ENCODE peak calls at places on chromosomes 5 and 9, in six cellular contexts. One of them, this sample, is unnamed.

GRCh38 chr5:123511290-123511647 is 708 bp upstream of the CSNK1G3 start:
- ATAC-seq in upper lobe of left lung: no peak
- ATAC-seq in HCT116: no peak
- ATAC-seq in K562: no peak
- ATAC-seq in GM12878: no peak
- ATAC-seq in HepG2: peak; percentile 4
- ATAC-seq in this sample: no peak

GRCh38 chr5:14153932-14154646 is 10.9 kb downstream of the TRIO start:
- ATAC-seq in HCT116: no peak
- ATAC-seq in upper lobe of left lung: peak; percentile 81
- ATAC-seq in GM12878: peak; percentile 59
- ATAC-seq in K562: no peak
- ATAC-seq in HepG2: no peak
- ATAC-seq in this sample: peak; percentile 89

GRCh38 chr5:80369521-80369920 is 38.3 kb upstream of the ZFYVE16 start:
- ATAC-seq in upper lobe of left lung: no peak
- ATAC-seq in HCT116: no peak
- ATAC-seq in K562: no peak
- ATAC-seq in GM12878: no peak
- ATAC-seq in HepG2: no peak
- ATAC-seq in this sample: no peak

GRCh38 chr9:72946821-72947220 is 6.0 kb downstream of the ALDH1A1 start:
- ATAC-seq in K562: no peak
- ATAC-seq in HepG2: no peak
- ATAC-seq in HCT116: no peak
- ATAC-seq in upper lobe of left lung: no peak
- ATAC-seq in GM12878: no peak
- ATAC-seq in this sample: no peak

GRCh38 chr5:170603578-170604565 is 100.1 kb downstream of the KCNIP1 start:
- ATAC-seq in upper lobe of left lung: no peak
- ATAC-seq in HCT116: peak; percentile 99
- ATAC-seq in K562: peak; percentile 99
- ATAC-seq in GM12878: peak; percentile 87
- ATAC-seq in HepG2: peak; percentile 91
- ATAC-seq in this sample: peak; percentile 68

GRCh38 chr5:4053111-4053510 is 457.5 kb downstream of the IRX1 start:
- ATAC-seq in HepG2: no peak
- ATAC-seq in K562: no peak
- ATAC-seq in upper lobe of left lung: no peak
- ATAC-seq in GM12878: no peak
- ATAC-seq in HCT116: no peak
- ATAC-seq in this sample: no peak

GRCh38 chr5:1524481-1524798 is 680 bp upstream of the LPCAT1 start:
- ATAC-seq in upper lobe of left lung: no peak
- ATAC-seq in GM12878: peak; percentile 3
- ATAC-seq in HepG2: peak; percentile 7
- ATAC-seq in K562: peak; percentile 11
- ATAC-seq in HCT116: no peak
- ATAC-seq in this sample: peak; percentile 1

GRCh38 chr9:2260401-2261306 is 245.5 kb downstream of the SMARCA2 start:
- ATAC-seq in K562: no peak
- ATAC-seq in HepG2: no peak
- ATAC-seq in HCT116: peak; percentile 87
- ATAC-seq in GM12878: no peak
- ATAC-seq in upper lobe of left lung: no peak
- ATAC-seq in this sample: no peak

GRCh38 chr9:90724880-90725279 is 76.7 kb upstream of the SYK start:
- ATAC-seq in K562: no peak
- ATAC-seq in upper lobe of left lung: no peak
- ATAC-seq in GM12878: no peak
- ATAC-seq in HCT116: no peak
- ATAC-seq in HepG2: no peak
- ATAC-seq in this sample: no peak

GRCh38 chr5:87268126-87268969 is 665 bp downstream of the RASA1 start:
- ATAC-seq in upper lobe of left lung: peak; percentile 87
- ATAC-seq in HCT116: peak; percentile 60
- ATAC-seq in GM12878: peak; percentile 78
- ATAC-seq in K562: peak; percentile 82
- ATAC-seq in HepG2: peak; percentile 84
- ATAC-seq in this sample: peak; percentile 72
- TF ChIP-seq POLR2A in upper lobe of left lung: peak; percentile 5
- TF ChIP-seq POLR2A in HCT116: no peak
- TF ChIP-seq POLR2A in GM12878: peak; percentile 82
- TF ChIP-seq POLR2A in K562: no peak
- TF ChIP-seq POLR2A in HepG2: no peak
- TF ChIP-seq POLR2A in this sample: peak; percentile 4

GRCh38 chr9:70080481-70081119 is 37.0 kb downstream of the MAMDC2 start:
- ATAC-seq in HCT116: no peak
- ATAC-seq in upper lobe of left lung: peak; percentile 65
- ATAC-seq in K562: no peak
- ATAC-seq in HepG2: peak; percentile 74
- ATAC-seq in GM12878: no peak
- ATAC-seq in this sample: peak; percentile 66
- TF ChIP-seq POLR2AphosphoS5 in HCT116: no peak
- TF ChIP-seq POLR2AphosphoS5 in upper lobe of left lung: peak; percentile 42
- TF ChIP-seq POLR2AphosphoS5 in K562: no peak
- TF ChIP-seq POLR2AphosphoS5 in HepG2: no peak
- TF ChIP-seq POLR2AphosphoS5 in GM12878: no peak
- TF ChIP-seq POLR2AphosphoS5 in this sample: peak; percentile 23

DNA sequence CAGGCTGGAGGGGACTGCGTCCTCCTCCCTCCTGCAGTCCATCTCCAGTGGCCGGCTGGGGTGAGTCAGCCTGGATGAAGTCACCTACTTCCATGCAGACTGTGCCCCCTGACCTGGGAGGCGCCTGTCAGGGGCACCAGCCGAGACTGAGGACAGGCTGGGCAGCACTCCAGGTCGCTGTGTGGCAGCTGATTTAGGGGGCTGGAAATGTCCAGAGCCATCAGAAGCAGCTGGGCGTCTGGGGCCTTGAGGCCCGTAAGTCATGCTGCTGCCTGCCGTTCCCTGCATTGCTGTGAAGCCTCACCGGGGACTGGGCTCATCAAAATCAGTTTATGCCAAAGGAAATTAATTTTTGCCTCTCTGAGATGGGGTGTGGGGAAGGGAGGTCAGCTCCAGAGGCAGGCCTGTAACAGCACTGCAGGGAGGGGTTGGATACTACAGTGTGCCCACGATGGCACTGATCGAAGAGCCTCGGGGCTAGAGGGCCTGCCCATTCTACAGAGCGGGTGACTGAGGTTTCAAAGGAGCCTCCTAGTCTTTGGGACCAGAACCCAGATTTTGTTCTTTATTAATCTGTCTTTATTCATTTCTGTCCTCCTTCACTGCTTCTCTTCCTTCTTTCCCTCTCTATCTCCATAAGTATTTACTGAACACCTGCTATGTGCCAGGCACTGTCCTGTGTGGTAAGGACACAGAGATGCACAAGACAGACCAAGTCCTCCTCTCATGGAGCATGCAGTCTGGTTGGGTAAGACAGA is 70.4 kb upstream of the PSD2 start:
- ATAC-seq in HCT116: peak; percentile 84
- ATAC-seq in K562: peak; percentile 70
- ATAC-seq in GM12878: no peak
- ATAC-seq in upper lobe of left lung: peak; percentile 82
- ATAC-seq in HepG2: peak; percentile 97
- ATAC-seq in this sample: peak; percentile 88
- H3K27ac ChIP-seq in HCT116: no peak overlapping the region
- H3K27ac ChIP-seq in K562: no peak overlapping the region
- H3K27ac ChIP-seq in GM12878: no peak overlapping the region
- H3K27ac ChIP-seq in upper lobe of left lung: no peak overlapping the region
- H3K27ac ChIP-seq in HepG2: no peak overlapping the region
- H3K27ac ChIP-seq in this sample: peak overlapping the region; percentile 33

GRCh38 chr9:120928015-120928719 is 1.6 kb upstream of the TRAF1 start:
- ATAC-seq in HCT116: no peak
- ATAC-seq in upper lobe of left lung: no peak
- ATAC-seq in HepG2: peak; percentile 17
- ATAC-seq in GM12878: peak; percentile 1
- ATAC-seq in K562: no peak
- ATAC-seq in this sample: peak; percentile 46
- TF ChIP-seq POLR2A in HCT116: no peak
- TF ChIP-seq POLR2A in upper lobe of left lung: no peak
- TF ChIP-seq POLR2A in HepG2: no peak
- TF ChIP-seq POLR2A in GM12878: no peak
- TF ChIP-seq POLR2A in K562: no peak
- TF ChIP-seq POLR2A in this sample: no peak

This sample was measured in gastroesophageal sphincter.